ENCODE peak calls at places on chromosomes 11 and 22, in four cellular contexts. F is fibroblast of lung, M is adrenal gland, U is A549. L is an unnamed sample.

GRCh38 chr22:20324139-20324516 is 4.3 kb upstream of the DGCR6L start:
- DNase-seq in F (no peak), U (no peak), M (no peak), L (peak; percentile 52)

GRCh38 chr11:96188625-96189006 is 154.4 kb downstream of the MAML2 start:
- DNase-seq in M (no peak), U (no peak), F (peak; percentile 68), L (no peak)

GRCh38 chr11:11782532-11783110 is 59.2 kb upstream of the USP47 start:
- DNase-seq in F (no peak), M (no peak), U (no peak), L (no peak)

GRCh38 chr11:45341379-45341778 is 55.2 kb upstream of the SYT13 start:
- DNase-seq in F (no peak), U (no peak), M (no peak), L (no peak)

GRCh38 chr22:27419473-27419872 is 382.1 kb downstream of the MN1 start:
- DNase-seq in F (peak; percentile 49), U (no peak), M (no peak), L (no peak)

GRCh38 chr11:17770917-17771316 is 36.3 kb downstream of the KCNC1 start:
- DNase-seq in M (no peak), U (no peak), F (no peak), L (no peak)

GRCh38 chr11:10064828-10065227 is 229.2 kb downstream of the SBF2 start:
- DNase-seq in U (no peak), F (no peak), M (no peak), L (no peak)

GRCh38 chr11:118820412-118821357 is 29.7 kb upstream of the DDX6 start:
- DNase-seq in U (no peak), M (peak; percentile 97), F (peak; percentile 68), L (no peak)

GRCh38 chr22:49963647-49964026 is 3.1 kb downstream of the PIM3 start:
- DNase-seq in U (no peak), M (peak; percentile 75), F (no peak), L (no peak)

GRCh38 chr11:794766-795637 is 3.1 kb downstream of the SLC25A22 start:
- DNase-seq in F (no peak), U (no peak), M (no peak), L (no peak)

GRCh38 chr22:49598338-49598737 is 229.3 kb downstream of the BRD1 start:
- DNase-seq in U (no peak), M (no peak), F (no peak), L (no peak)

GRCh38 chr22:48171294-48171693 is 1408.8 kb downstream of the TBC1D22A start:
- DNase-seq in M (no peak), F (no peak), U (no peak), L (no peak)

GRCh38 chr11:72038491-72038890 is 39.8 kb downstream of the IL18BP start:
- DNase-seq in U (no peak), F (peak; percentile 75), M (peak; percentile 85), L (no peak)

GRCh38 chr11:102794382-102794781 is 3.6 kb downstream of the MMP1 start:
- DNase-seq in M (no peak), U (peak; percentile 21), F (peak; percentile 14), L (no peak)

GRCh38 chr11:83571301-83571700 is 285.1 kb upstream of the CCDC90B start:
- DNase-seq in F (peak; percentile 61), M (no peak), U (no peak), L (no peak)

GRCh38 chr11:66183581-66184048 is 84.8 kb upstream of the RAB1B start:
- DNase-seq in F (no peak), U (no peak), M (no peak), L (peak; percentile 24)

GRCh38 chr22:37409031-37409430 is 18.2 kb downstream of the ELFN2 start:
- DNase-seq in U (no peak), M (no peak), F (no peak), L (no peak)

GRCh38 chr11:126484266-126484665 is 128.8 kb downstream of the ST3GAL4 start:
- DNase-seq in F (peak; percentile 87), U (no peak), M (no peak), L (no peak)

GRCh38 chr22:36236338-36237319 is 2.7 kb downstream of the APOL2 start:
- DNase-seq in F (no peak), M (peak; percentile 53), U (no peak), L (no peak)

GRCh38 chr11:78564037-78564888 is 10.4 kb downstream of the NARS2 start:
- DNase-seq in F (peak; percentile 55), U (peak; percentile 28), M (no peak), L (peak; percentile 84)

GRCh38 chr22:37739000-37739399 is 42.2 kb downstream of the TRIOBP start:
- DNase-seq in U (no peak), F (peak; percentile 32), M (no peak), L (no peak)

GRCh38 chr11:36361901-36362391 is 65.9 kb downstream of the PRR5L start:
- DNase-seq in F (peak; percentile 98), U (no peak), M (peak; percentile 60), L (no peak)

GRCh38 chr22:46122511-46122971 is 27.8 kb upstream of the PPARA start:
- DNase-seq in M (peak; percentile 89), F (no peak), U (peak; percentile 76), L (peak; percentile 64)

GRCh38 chr11:20342347-20343279 is 20.9 kb upstream of the HTATIP2 start:
- DNase-seq in F (no peak), M (no peak), U (no peak), L (no peak)

GRCh38 chr22:37169412-37169811 is 18.6 kb downstream of the C1QTNF6 start:
- DNase-seq in M (no peak), F (no peak), U (no peak), L (no peak)

GRCh38 chr22:44389926-44390925 is 77.5 kb upstream of the SHISAL1 start:
- DNase-seq in F (no peak), M (no peak), U (no peak), L (no peak)

GRCh38 chr22:47203554-47203991 is 441.1 kb downstream of the TBC1D22A start:
- DNase-seq in U (no peak), F (no peak), M (peak; percentile 39), L (no peak)

GRCh38 chr11:127789887-127790286 is 789.3 kb upstream of the KIRREL3 start:
- DNase-seq in F (peak; percentile 1), M (no peak), U (no peak), L (peak; percentile 2)

GRCh38 chr22:32636884-32637283 is 162.3 kb downstream of the FBXO7 start:
- DNase-seq in U (no peak), F (no peak), M (no peak), L (no peak)

GRCh38 chr22:45878051-45878764 is 98.8 kb downstream of the WNT7B start:
- DNase-seq in U (no peak), F (no peak), M (no peak), L (no peak)

GRCh38 chr11:30017467-30017895 is 651 bp upstream of the KCNA4 start:
- DNase-seq in F (no peak), M (no peak), U (no peak), L (no peak)

GRCh38 chr22:32327596-32328171 is 30.0 kb upstream of the RFPL3 start:
- DNase-seq in F (no peak), U (no peak), M (peak; percentile 9), L (no peak)

GRCh38 chr11:122186439-122187080 is 70.5 kb upstream of the BLID start:
- DNase-seq in F (peak; percentile 98), U (no peak), M (no peak), L (no peak)

GRCh38 chr11:123561046-123561781 is 93.2 kb downstream of the SCN3B start:
- DNase-seq in M (peak; percentile 89), U (no peak), F (peak; percentile 54), L (no peak)

GRCh38 chr22:36301851-36302250 is 48.9 kb downstream of the APOL1 start:
- DNase-seq in U (no peak), M (no peak), F (peak; percentile 70), L (no peak)

GRCh38 chr11:706957-707816 is 1.2 kb downstream of the EPS8L2 start:
- DNase-seq in M (no peak), F (peak; percentile 29), U (peak; percentile 74), L (no peak)

GRCh38 chr22:39476664-39477063 is 19.9 kb downstream of the MGAT3 start:
- DNase-seq in U (no peak), M (no peak), F (no peak), L (no peak)
- H3K4me3 ChIP-seq in U (no peak overlapping the region), M (no peak overlapping the region), F (no peak overlapping the region), L (no peak overlapping the region)

DNA sequence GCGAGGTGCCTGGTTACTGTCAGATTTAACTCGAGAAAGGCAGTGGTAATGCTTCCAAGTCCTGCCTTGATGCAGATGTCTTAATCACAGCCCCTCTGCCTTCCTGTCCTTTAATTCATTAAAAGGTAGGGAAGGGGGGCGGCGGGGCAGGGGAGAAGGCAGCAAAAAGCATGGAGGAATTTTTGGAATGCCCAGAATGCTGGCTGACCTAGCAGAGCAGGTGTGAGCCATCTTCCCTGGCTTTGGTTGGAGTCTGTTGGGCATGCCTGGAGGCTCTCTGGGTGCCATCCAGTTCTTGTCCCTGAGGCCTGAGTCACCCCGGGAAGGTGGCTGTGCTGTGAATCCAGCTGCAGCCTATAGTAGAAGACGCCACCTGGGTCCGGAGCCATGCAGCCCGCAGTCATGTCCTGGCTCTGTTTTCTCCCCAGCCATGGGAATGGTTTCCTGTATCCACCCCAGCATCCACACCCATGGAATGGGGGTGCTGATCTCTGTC is 15.6 kb downstream of the KIAA1671 start:
- DNase-seq in M (peak; percentile 93), F (peak; percentile 51), U (no peak), L (no peak)
- H3K4me1 ChIP-seq in M (peaks cover 72% of the 10 kb centered on the region), F (no peaks in the 10 kb centered on the region), U (peaks cover 39% of the 10 kb centered on the region), L (no peaks in the 10 kb centered on the region)

GRCh38 chr11:57901756-57902155 is 121.9 kb upstream of the OR9Q1 start:
- DNase-seq in U (no peak), M (no peak), F (no peak), L (no peak)
- H3K27ac ChIP-seq in U (no peak overlapping the region), M (no peak overlapping the region), F (no peak overlapping the region), L (no peak overlapping the region)

GRCh38 chr22:31178859-31179258 is 18.9 kb downstream of the RNF185 start:
- DNase-seq in U (no peak), M (no peak), F (no peak), L (no peak)

GRCh38 chr22:31177420-31178162 is 17.6 kb downstream of the RNF185 start:
- DNase-seq in U (no peak), M (no peak), F (peak; percentile 99), L (no peak)

GRCh38 chr22:31170971-31171370 is 11.0 kb downstream of the RNF185 start:
- DNase-seq in U (no peak), F (no peak), M (no peak), L (no peak)

GRCh38 chr22:31176923-31177322 is 16.9 kb downstream of the RNF185 start:
- DNase-seq in F (no peak), U (no peak), M (no peak), L (no peak)

GRCh38 chr22:31173386-31174145 is 13.6 kb downstream of the RNF185 start:
- DNase-seq in F (peak; percentile 93), U (peak; percentile 16), M (no peak), L (no peak)
- H3K4me3 ChIP-seq in F (no peak overlapping the region), U (no peak overlapping the region), M (no peak overlapping the region), L (no peak overlapping the region)

GRCh38 chr22:29569011-29569678 is 11.8 kb downstream of the NIPSNAP1 start:
- DNase-seq in U (no peak), F (no peak), M (no peak), L (no peak)
- H3K4me1 ChIP-seq in U (no peaks in the 10 kb centered on the region), F (no peaks in the 10 kb centered on the region), M (no peaks in the 10 kb centered on the region), L (no peaks in the 10 kb centered on the region)

GRCh38 chr22:30266445-30267381 is at the start of gene OSM:
- DNase-seq in U (no peak), M (peak; percentile 76), F (no peak), L (peak; percentile 94)
- H3K27ac ChIP-seq in U (no peak within 1 kb of the TSS), M (peak within 1 kb of the TSS; percentile 33), F (no peak within 1 kb of the TSS), L (peak within 1 kb of the TSS; percentile 97)

L was measured in CD4-positive, CD25-positive, alpha-beta regulatory T cell.